ENCODE peak calls at places on chromosomes 12 and 14, in four cellular contexts. H, E, A and J are unnamed samples.

GRCh38 chr14:82251434-82251833 is 717.8 kb upstream of the SEL1L start:
- DNase-seq in E (no peak), A (no peak), H (no peak), J (peak)

GRCh38 chr12:46523863-46524770 is 151.5 kb upstream of the SLC38A2 start:
- DNase-seq in E (peak), A (no peak), H (peak), J (peak)

GRCh38 chr12:8658361-8658760 is 4.3 kb downstream of the MFAP5 start:
- DNase-seq in A (no peak), E (no peak), H (no peak), J (no peak)

GRCh38 chr12:30822385-30823139 is 67.8 kb upstream of the CAPRIN2 start:
- DNase-seq in E (no peak), H (no peak), A (peak), J (peak)

GRCh38 chr12:115468087-115468510 is 784.1 kb upstream of the TBX3 start:
- DNase-seq in H (no peak), A (no peak), E (peak), J (peak)

GRCh38 chr12:54561164-54561563 is 11.8 kb downstream of the PDE1B start:
- DNase-seq in A (no peak), E (no peak), H (no peak), J (no peak)

GRCh38 chr14:76720382-76720813 is 40.9 kb upstream of the VASH1 start:
- DNase-seq in H (peak), A (no peak), E (peak), J (no peak)

GRCh38 chr12:122874081-122874480 is 21.8 kb downstream of the VPS37B start:
- DNase-seq in A (no peak), E (no peak), H (no peak), J (no peak)

GRCh38 chr14:68781161-68782021 is 11.5 kb downstream of the ZFP36L1 start:
- DNase-seq in H (peak), A (no peak), E (no peak), J (no peak)

GRCh38 chr14:77004711-77005460 is 23.6 kb downstream of the IRF2BPL start:
- DNase-seq in H (no peak), E (no peak), A (no peak), J (no peak)

GRCh38 chr14:74404435-74404834 is 21.6 kb downstream of the SYNDIG1L start:
- DNase-seq in H (no peak), E (no peak), A (no peak), J (no peak)

GRCh38 chr12:115456946-115457689 is 773.1 kb upstream of the TBX3 start:
- DNase-seq in A (no peak), E (peak), H (no peak), J (peak)

GRCh38 chr14:21868442-21869046 is 194.9 kb upstream of the OR4E1 start:
- DNase-seq in H (peak), A (peak), E (peak), J (peak)

GRCh38 chr14:94269156-94269555 is 23.9 kb downstream of the SERPINA10 start:
- DNase-seq in E (no peak), H (no peak), A (no peak), J (no peak)

GRCh38 chr12:122999196-122999946 is 18.9 kb downstream of the ARL6IP4 start:
- DNase-seq in A (no peak), E (no peak), H (no peak), J (no peak)

GRCh38 chr14:55884819-55885218 is 233.4 kb upstream of the PELI2 start:
- DNase-seq in H (no peak), A (no peak), E (no peak), J (no peak)

GRCh38 chr12:21831671-21832357 is 57.3 kb upstream of the KCNJ8 start:
- DNase-seq in E (no peak), H (no peak), A (no peak), J (no peak)

GRCh38 chr12:49331360-49332222 is 5.4 kb downstream of the C1QL4 start:
- DNase-seq in A (peak), H (peak), E (peak), J (peak)

GRCh38 chr14:73717998-73718741 is 4.0 kb upstream of the PNMA1 start:
- DNase-seq in A (peak), E (no peak), H (no peak), J (no peak)

GRCh38 chr12:14567311-14568195 is at the start of gene PLBD1:
- DNase-seq in E (no peak), H (peak), A (peak), J (peak)

GRCh38 chr12:82144505-82144904 is 213.7 kb downstream of the CCDC59 start:
- DNase-seq in A (no peak), E (no peak), H (no peak), J (no peak)

GRCh38 chr14:74636424-74637183 is 24.6 kb upstream of the LTBP2 start:
- DNase-seq in A (no peak), E (no peak), H (no peak), J (no peak)

GRCh38 chr12:599756-600155 is 63.5 kb downstream of the NINJ2 start:
- DNase-seq in A (no peak), E (no peak), H (no peak), J (no peak)

GRCh38 chr14:95498622-95499353 is 17.7 kb downstream of the SYNE3 start:
- DNase-seq in H (no peak), E (no peak), A (no peak), J (no peak)

GRCh38 chr12:9943244-9943643 is 11.1 kb upstream of the CLEC2A start:
- DNase-seq in E (no peak), A (no peak), H (no peak), J (no peak)

GRCh38 chr12:31897791-31898503 is 61.3 kb upstream of the RESF1 start:
- DNase-seq in A (peak), E (no peak), H (peak), J (peak)

GRCh38 chr12:16560273-16560672 is 45.7 kb downstream of the LMO3 start:
- DNase-seq in A (no peak), H (no peak), E (no peak), J (no peak)

GRCh38 chr12:67382206-67382871 is 113.2 kb downstream of the CAND1 start:
- DNase-seq in A (no peak), E (no peak), H (no peak), J (no peak)

GRCh38 chr14:92093320-92093719 is 13.1 kb downstream of the ATXN3 start:
- DNase-seq in A (no peak), E (no peak), H (no peak), J (no peak)

GRCh38 chr12:7994731-7995205 is 37.7 kb upstream of the FOXJ2 start:
- DNase-seq in E (no peak), A (no peak), H (no peak), J (peak)

GRCh38 chr12:89709994-89710872 is 1.6 kb upstream of the ATP2B1 start:
- DNase-seq in H (no peak), A (peak), E (no peak), J (no peak)

GRCh38 chr14:20454359-20454644 is 310 bp downstream of the OSGEP start:
- DNase-seq in A (no peak), H (no peak), E (no peak), J (peak)

GRCh38 chr12:124442772-124443445 is 124.5 kb downstream of the NCOR2 start:
- DNase-seq in H (no peak), E (no peak), A (no peak), J (no peak)

GRCh38 chr12:2876431-2877046 is 435 bp downstream of the FOXM1 start:
- DNase-seq in A (no peak), E (no peak), H (peak), J (peak)

GRCh38 chr14:84988391-84988790 is 541.6 kb upstream of the FLRT2 start:
- DNase-seq in H (no peak), A (no peak), E (no peak), J (no peak)

GRCh38 chr12:3272958-3273357 is 195.8 kb downstream of the TSPAN9 start:
- DNase-seq in E (no peak), H (no peak), A (no peak), J (no peak)

GRCh38 chr14:101972126-101972785 is 7.9 kb downstream of the DYNC1H1 start:
- DNase-seq in A (no peak), E (peak), H (peak), J (peak)

GRCh38 chr12:27922591-27923139 is 49.9 kb downstream of the PTHLH start:
- DNase-seq in A (no peak), E (no peak), H (no peak), J (peak)

GRCh38 chr14:106877527-106877926 is 1351.1 kb downstream of the TMEM121 start:
- DNase-seq in A (no peak), H (no peak), E (no peak), J (no peak)

GRCh38 chr12:117502633-117503032 is 141.2 kb upstream of the NOS1 start:
- DNase-seq in A (no peak), H (no peak), E (no peak), J (no peak)
- TF ChIP-seq PHF8 in A (no peak), H (no peak), E (no peak), J (no peak)

DNA sequence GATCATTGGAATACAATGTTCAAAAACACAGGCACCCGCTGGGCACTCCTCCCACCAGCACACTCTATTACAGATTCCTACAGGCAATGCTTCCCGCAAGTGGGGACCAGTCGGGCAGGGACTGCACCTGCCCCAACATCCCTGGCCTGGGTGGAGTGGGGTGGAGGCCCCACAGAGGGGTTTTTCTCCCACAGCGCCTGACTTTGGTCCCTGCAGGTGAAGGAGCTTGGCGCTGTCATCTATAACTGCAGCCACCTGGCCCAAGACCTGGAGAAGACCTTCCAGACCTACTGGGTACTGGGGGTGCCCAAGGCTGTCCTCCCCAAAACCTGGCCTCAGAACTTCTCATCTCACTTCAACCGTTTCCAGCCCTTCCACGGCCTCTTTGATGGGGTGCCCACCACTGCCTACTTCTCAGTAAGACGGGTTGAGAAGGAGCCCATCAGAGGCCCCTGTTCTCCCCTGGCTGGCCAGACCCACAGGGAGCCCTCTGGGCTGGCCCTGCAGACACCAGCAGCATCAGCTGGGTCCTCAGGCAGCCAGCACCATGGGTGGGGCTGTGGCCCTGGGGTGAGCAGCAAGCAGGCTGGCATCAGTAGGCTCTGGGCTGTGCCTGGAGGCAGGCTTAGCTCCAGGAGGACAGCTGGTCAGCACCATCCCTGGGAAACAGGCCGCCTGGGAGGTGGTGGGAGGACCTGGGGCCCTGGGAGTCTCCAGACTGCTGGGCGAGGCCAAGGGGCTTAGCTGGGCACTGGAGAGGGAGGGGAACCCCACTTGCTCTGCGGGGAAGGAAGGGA is 6.0 kb downstream of the PLD4 start:
- DNase-seq in A (no peak), H (no peak), E (no peak), J (no peak)
- TF ChIP-seq PHF8 in A (no peak), H (no peak), E (no peak), J (no peak)

DNA sequence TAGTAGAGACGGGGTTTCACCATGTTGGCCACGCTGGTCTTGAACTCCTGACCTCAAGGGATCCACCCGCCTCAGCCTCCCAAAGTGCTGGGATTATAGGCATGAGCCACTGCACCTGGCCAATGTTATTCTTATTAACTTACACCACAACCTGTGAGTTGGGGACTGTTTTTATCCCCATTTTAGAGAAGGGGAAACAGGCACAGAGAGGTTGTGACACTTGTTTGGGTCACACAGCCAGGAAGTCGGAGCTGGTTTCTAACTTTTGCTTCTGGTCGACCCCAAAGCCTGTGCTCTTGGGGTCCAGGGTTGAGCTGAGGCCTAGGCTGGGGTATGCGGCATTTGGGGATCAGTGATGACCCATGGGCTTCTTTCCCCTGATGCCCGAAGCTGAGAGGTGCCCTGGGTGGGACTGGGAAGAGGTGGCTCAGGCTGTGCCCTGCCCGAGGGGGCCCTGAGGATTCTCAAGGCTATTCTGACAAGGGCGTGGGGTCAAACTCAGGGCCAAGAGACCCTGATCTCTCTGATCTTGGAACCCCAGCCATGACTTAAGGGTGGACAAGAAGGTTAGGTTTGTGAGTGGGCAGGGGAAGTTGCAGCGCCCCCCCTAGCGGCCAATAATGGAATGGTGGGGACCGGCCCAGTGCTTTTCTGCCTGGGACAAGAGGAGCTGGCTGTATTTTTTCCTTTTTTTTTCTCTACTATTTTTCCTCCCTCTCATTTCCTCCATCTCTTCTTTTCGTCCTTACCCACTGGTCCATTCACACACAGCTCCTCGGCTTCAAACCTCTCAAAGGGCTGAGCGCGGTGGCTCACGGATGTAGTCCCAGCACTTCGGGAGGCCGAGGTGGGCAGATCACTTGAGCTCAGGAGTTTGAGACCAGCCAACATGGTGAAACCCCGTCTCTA is 3.0 kb downstream of the SDSL start:
- DNase-seq in E (peak), H (peak), A (peak), J (peak)
- TF ChIP-seq PHF8 in E (no peak), H (no peak), A (no peak), J (no peak)

GRCh38 chr12:11885261-11886038 is 185.3 kb upstream of the BCL2L14 start:
- DNase-seq in E (peak), A (no peak), H (no peak), J (peak)
- TF ChIP-seq PHF8 in E (no peak), A (no peak), H (no peak), J (no peak)

DNA sequence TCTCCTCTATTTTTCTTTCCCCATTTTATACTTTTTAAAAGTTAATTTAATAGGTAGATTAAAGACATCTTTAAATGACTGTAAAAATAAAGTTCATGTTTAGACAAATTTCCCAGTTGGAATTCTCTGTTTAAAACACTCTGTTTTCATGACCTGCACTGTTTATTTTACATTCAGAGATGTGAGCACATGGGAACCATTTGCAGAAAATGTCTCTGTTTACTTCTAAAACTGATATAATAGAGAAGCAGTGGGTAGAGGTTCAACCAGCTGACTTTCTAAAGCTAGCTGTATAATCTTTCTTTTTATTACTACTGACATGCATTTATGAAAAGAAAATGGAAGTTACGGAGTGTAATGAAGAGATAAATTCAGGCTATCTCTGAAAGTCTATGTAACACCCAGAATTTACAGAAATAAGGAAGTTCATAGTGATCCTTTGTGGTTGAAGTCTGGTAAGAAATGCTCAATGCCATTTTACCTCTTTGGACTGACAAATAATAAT is 137.2 kb downstream of the AEBP2 start:
- DNase-seq in E (no peak), H (no peak), A (no peak), J (no peak)
- TF ChIP-seq PHF8 in E (no peak), H (no peak), A (no peak), J (no peak)

GRCh38 chr14:104903990-104904389 is 20.7 kb upstream of the PLD4 start:
- DNase-seq in E (no peak), H (no peak), A (no peak), J (no peak)

GRCh38 chr14:104899781-104900180 is 24.9 kb upstream of the PLD4 start:
- DNase-seq in E (no peak), A (no peak), H (no peak), J (no peak)

GRCh38 chr14:104898195-104898558 is 26.5 kb upstream of the PLD4 start:
- DNase-seq in H (no peak), E (no peak), A (no peak), J (no peak)

GRCh38 chr14:104898870-104899510 is 25.7 kb upstream of the PLD4 start:
- DNase-seq in H (no peak), A (no peak), E (no peak), J (no peak)

DNA sequence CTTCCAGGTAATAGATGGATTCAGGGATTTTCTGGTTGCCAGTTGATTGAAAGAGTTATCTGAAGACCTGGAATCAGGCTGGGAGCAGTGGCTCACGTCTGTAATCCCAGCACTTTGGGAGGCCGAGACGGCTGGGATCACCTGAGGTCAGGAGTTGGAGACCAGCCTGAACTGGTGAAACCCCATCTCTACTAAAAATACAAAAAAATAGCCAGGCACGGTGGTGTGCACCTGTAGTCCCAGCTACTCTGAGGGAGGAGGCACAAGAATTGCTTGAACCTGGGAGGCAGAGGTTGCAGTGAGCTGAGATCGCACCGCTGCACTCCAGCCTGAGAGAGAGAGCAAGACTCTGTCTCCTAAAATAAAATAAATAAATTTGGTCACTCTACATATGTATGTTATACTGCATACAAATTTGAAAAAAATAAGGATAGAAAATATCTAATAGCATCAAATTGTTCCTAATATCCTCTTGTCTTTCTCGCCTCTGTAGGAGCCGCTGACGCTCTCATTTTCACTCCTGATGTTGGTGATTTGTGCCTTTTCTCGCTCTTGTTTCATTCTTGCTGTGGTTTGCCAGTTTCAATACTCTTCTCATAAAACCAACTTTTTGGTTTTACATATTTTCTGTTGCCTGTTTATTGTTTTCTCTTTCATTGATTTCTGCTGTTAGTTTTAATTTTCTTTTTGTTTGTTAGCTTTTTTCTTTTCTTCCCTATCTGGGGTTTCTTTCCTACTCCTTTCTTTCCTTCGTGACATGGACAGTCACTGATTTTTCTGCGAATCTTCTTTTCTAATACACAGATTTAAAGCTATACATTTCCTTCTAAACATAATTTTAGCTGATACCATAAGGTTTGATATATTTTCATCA is 23.8 kb upstream of the PLD4 start:
- DNase-seq in A (no peak), E (no peak), H (no peak), J (no peak)
- TF ChIP-seq PHF8 in A (no peak), E (no peak), H (no peak), J (no peak)

GRCh38 chr14:23183479-23183878 is at the start of gene SLC7A8:
- DNase-seq in A (peak), E (no peak), H (no peak), J (no peak)
- TF ChIP-seq PHF8 in A (peak), E (no peak), H (no peak), J (no peak)

DNA sequence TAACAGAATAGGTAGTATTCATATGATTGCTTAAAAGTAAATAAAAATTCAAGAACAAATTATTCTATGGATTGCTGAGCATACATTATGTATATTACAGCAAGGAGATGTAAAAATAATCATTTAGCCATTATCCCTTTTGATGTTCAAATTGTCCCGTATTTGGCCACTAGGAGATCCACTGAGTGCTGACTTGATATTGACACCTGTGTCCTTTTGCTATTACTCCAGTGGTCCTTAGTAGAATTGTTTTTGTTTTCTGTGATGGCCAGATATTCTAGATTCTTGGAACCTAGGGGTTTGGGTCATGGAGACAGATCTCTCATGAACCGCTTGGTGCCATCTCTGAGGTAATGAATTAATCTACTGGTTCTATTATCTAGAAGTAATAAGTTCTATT is 16.8 kb downstream of the ERO1A start:
- DNase-seq in H (no peak), E (peak), A (no peak), J (peak)
- TF ChIP-seq PHF8 in H (no peak), E (no peak), A (no peak), J (no peak)